ENCODE peak calls at places on chromosomes 3 and 15, in six cellular contexts. G, M, N, U, F and P are unnamed samples. For H3K4me1, the result is how much of the 10 kb centered on the place peaks cover.

GRCh38 chr3:97821413-97821809 is 400 bp upstream of the CRYBG3 start:
- DNase-seq in M (peak), G (peak), U (no peak), N (peak), F (no peak), P (peak)

GRCh38 chr3:124802054-124802698 is 71.9 kb downstream of the UMPS start:
- DNase-seq in N (no peak), M (no peak), G (no peak), U (no peak), F (no peak), P (no peak)

GRCh38 chr3:46959169-46959515 is 17.4 kb downstream of the CCDC12 start:
- DNase-seq in N (no peak), M (no peak), U (no peak), F (no peak), G (no peak), P (no peak)

GRCh38 chr3:175266478-175266877 is 407.3 kb downstream of the NAALADL2 start:
- DNase-seq in M (no peak), N (no peak), U (peak), F (no peak), G (no peak), P (no peak)

GRCh38 chr15:91135201-91136130 is 35.4 kb downstream of the SV2B start:
- DNase-seq in F (no peak), G (no peak), M (no peak), U (no peak), N (no peak), P (no peak)

GRCh38 chr15:33126559-33127290 is 67.8 kb downstream of the FMN1 start:
- DNase-seq in G (peak), M (peak), F (peak), U (peak), N (peak), P (no peak)

GRCh38 chr3:63290686-63291085 is 12.6 kb downstream of the SYNPR start:
- DNase-seq in U (no peak), N (no peak), G (no peak), F (no peak), M (no peak), P (no peak)

GRCh38 chr3:11389570-11390268 is 117.5 kb downstream of the ATG7 start:
- DNase-seq in G (no peak), U (peak), N (no peak), M (no peak), F (no peak), P (no peak)

GRCh38 chr15:60844431-60845174 is 365.7 kb upstream of the ICE2 start:
- DNase-seq in U (no peak), F (no peak), G (peak), M (no peak), N (no peak), P (no peak)

GRCh38 chr15:63051701-63052066 is 9.1 kb downstream of the TPM1 start:
- DNase-seq in U (no peak), G (no peak), M (no peak), N (no peak), F (no peak), P (no peak)
- H3K4me1 ChIP-seq in U (under half), G (half or more), M (under half), N (half or more), F (under half), P (half or more)

GRCh38 chr15:79593119-79593869 is 161.2 kb downstream of the MINAR1 start:
- DNase-seq in F (no peak), U (peak), M (no peak), G (no peak), N (no peak), P (no peak)
- TF ChIP-seq CTCF in F (peak), U (peak), M (no peak), G (peak), N (peak), P (no peak)

DNA sequence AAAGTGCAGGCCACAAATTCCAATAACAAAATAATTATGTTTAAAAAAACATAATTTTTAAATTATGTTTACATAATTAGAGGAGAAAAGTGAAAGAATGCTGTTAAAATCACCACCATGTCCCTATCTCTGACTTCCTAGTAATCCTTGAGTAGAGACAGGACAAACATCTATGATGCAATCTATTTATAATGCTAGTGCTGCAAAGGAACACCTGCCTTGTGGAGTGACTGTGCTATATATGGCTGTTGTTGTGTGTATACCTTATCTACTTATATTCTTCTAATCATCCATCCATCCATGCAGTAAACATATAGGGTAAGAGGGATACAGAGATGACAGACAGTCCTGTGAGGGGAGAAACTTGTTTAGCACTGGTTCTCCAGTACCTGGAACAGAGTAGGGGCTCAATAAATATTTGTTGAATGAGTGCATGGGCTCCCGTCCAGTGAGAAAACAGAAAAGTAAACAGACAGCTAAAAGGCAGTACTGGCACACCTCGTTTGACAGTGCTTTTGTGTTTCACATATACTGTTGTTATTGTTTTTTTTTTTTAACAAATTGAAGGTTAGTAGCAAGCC is 229.3 kb upstream of the UBE2E1 start:
- DNase-seq in M (no peak), F (no peak), N (no peak), U (no peak), G (no peak), P (no peak)
- H3K27ac ChIP-seq in M (no peak), F (no peak), N (no peak), U (no peak), G (no peak), P (no peak)

GRCh38 chr15:72375846-72376581 is at the start of gene HEXA:
- DNase-seq in N (peak), F (peak), M (peak), U (peak), G (peak), P (peak)
- H3K4me1 ChIP-seq in N (half or more), F (under half), M (under half), U (under half), G (under half), P (under half)

DNA sequence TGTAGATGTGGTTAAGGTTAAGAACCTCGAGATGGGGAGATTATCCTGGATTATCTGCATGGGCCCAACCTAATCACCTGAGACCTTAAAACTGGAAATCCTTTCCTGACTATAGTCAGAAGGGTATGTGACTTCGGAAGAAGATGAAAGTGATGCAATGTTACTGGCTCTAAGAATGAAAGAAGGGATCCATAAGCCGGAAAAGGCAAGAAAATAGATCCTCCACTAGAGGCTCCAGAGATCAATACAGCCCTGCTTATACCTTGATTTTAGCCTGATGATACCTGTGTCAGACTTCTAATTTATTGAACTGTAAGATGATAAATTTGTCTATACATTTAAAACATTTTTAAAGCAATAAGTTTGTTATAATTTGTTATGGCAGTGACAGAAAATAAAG is 21.5 kb upstream of the GASK1A start:
- DNase-seq in M (no peak), F (no peak), U (no peak), G (no peak), N (no peak), P (no peak)
- TF ChIP-seq CTCF in M (no peak), F (peak), U (no peak), G (no peak), N (no peak), P (no peak)

DNA sequence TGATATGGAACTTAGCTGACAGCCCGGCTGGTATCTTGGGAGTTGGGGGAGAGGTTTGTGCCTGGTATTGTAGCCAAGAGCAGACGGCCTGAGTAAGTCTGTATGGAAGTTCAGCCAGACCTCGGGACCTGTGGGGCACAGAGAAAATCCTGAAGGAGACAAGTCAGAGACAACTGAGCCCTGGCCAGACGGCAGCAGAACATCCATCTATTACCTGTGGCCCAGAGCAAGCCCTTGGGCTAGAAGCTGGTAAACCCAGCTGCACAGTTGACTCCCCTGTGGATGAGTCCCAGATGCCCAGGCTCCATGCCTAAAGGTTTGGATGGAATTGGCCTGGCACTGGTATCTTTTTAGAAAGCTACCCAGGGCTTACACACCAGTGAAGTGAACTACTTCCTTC is 70.4 kb upstream of the DLG1 start:
- DNase-seq in G (no peak), U (no peak), N (no peak), F (no peak), M (no peak), P (peak)
- H3K27ac ChIP-seq in G (no peak), U (no peak), N (no peak), F (no peak), M (no peak), P (no peak)

GRCh38 chr15:37087050-37087691 is 13.2 kb downstream of the MEIS2 start:
- DNase-seq in U (no peak), M (no peak), N (no peak), G (no peak), F (no peak), P (no peak)
- H3K4me1 ChIP-seq in U (under half), M (under half), N (under half), G (under half), F (under half), P (under half)

GRCh38 chr3:37700849-37701248 is 160.8 kb upstream of the CTDSPL start:
- DNase-seq in M (no peak), N (no peak), U (no peak), G (no peak), F (no peak), P (no peak)
- TF ChIP-seq CTCF in M (no peak), N (peak), U (no peak), G (peak), F (no peak), P (peak)

GRCh38 chr3:86990734-86991481 is at the start of gene VGLL3:
- DNase-seq in U (peak), F (no peak), G (peak), M (peak), N (peak), P (peak)
- H3K27ac ChIP-seq in U (peak), F (no peak), G (peak), M (peak), N (peak), P (peak)

DNA sequence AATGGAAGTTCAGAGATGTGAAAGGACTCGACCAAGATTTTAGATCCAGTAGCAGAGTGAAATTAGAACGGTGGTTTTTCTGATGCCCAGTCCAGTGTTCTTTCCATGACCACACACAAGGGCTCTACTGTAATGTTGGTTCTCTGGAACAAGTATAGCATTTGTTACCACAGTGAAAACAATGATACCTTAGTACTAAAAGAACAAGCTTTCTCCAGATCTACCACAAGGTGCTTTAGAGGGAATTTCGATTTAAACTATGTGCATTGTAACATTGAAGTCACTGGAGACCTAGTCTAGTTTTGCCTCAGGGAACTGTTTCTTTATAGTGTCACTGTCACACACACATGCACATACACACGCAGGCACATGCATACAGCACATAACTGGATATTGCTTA is 12.8 kb upstream of the CCNL1 start:
- DNase-seq in N (no peak), U (no peak), F (no peak), G (no peak), M (no peak), P (no peak)
- H3K4me1 ChIP-seq in N (under half), U (under half), F (under half), G (under half), M (under half), P (under half)